ENCODE peak calls at places on chromosomes 6 and 20, in eight cellular contexts. S is AG04449; H is effector memory CD8-positive, alpha-beta T cell; K is GM12865; T is breast epithelium; D is GM04503; P is CD4-positive, alpha-beta memory T cell; J is activated CD4-positive, alpha-beta T cell treated with anti-CD3 and anti-CD28 coated beads, Interleukin-2, amount 50 U/mL, for 48 hours. L is an unnamed sample.

GRCh38 chr6:16130932-16131387 is 2.1 kb downstream of the MYLIP start:
- DNase-seq in S (no peak), H (peak), K (peak), T (peak), D (peak), P (peak), J (no peak), L (peak)

GRCh38 chr6:37535701-37536461 is 36.2 kb upstream of the CCDC167 start:
- DNase-seq in S (no peak), H (no peak), K (peak), T (no peak), D (no peak), P (no peak), J (no peak), L (no peak)

GRCh38 chr20:43846516-43846905 is 68.1 kb upstream of the TOX2 start:
- DNase-seq in S (no peak), H (no peak), K (no peak), T (no peak), D (no peak), P (no peak), J (no peak), L (no peak)

GRCh38 chr20:34871966-34872603 is 571 bp downstream of the GGT7 start:
- DNase-seq in S (no peak), H (no peak), K (no peak), T (no peak), D (no peak), P (no peak), J (no peak), L (no peak)

GRCh38 chr6:46175446-46175845 is 4.7 kb upstream of the ENPP5 start:
- DNase-seq in S (no peak), H (peak), K (peak), T (no peak), D (no peak), P (peak), J (peak), L (no peak)

GRCh38 chr6:26268659-26269402 is 96.2 kb upstream of the BTN3A2 start:
- DNase-seq in S (no peak), H (no peak), K (peak), T (no peak), D (no peak), P (no peak), J (peak), L (peak)

GRCh38 chr20:59124326-59125029 is 39.1 kb upstream of the ZNF831 start:
- DNase-seq in S (no peak), H (no peak), K (no peak), T (no peak), D (no peak), P (no peak), J (no peak), L (no peak)

GRCh38 chr20:57220187-57221165 is 46.0 kb downstream of the BMP7 start:
- DNase-seq in S (no peak), H (no peak), K (no peak), T (no peak), D (no peak), P (no peak), J (no peak), L (no peak)

GRCh38 chr20:16922834-16923233 is 174.7 kb downstream of the OTOR start:
- DNase-seq in S (peak), H (no peak), K (no peak), T (no peak), D (peak), P (no peak), J (no peak), L (no peak)